ENCODE peak calls at places on chromosomes 3 and 15, in four cellular contexts. M, P, F and Z are unnamed samples.

GRCh38 chr3:132432639-132433038 is 15.3 kb downstream of the DNAJC13 start:
- DNase-seq in M (no peak), P (no peak), F (no peak), Z (no peak)

GRCh38 chr3:4716731-4717362 is 223.7 kb downstream of the ITPR1 start:
- DNase-seq in M (no peak), P (no peak), F (no peak), Z (no peak)

GRCh38 chr3:2517479-2518188 is 419.0 kb downstream of the CNTN4 start:
- DNase-seq in M (no peak), P (no peak), F (no peak), Z (no peak)

GRCh38 chr3:56467801-56468183 is 475 bp downstream of the ERC2 start:
- DNase-seq in M (no peak), P (no peak), F (peak), Z (no peak)

GRCh38 chr3:47985376-47985775 is 30.8 kb downstream of the MAP4 start:
- DNase-seq in M (no peak), P (no peak), F (no peak), Z (no peak)

GRCh38 chr3:64595253-64595694 is 92.5 kb downstream of the ADAMTS9 start:
- DNase-seq in M (no peak), P (no peak), F (no peak), Z (no peak)

GRCh38 chr3:107938128-107938527 is 152.7 kb downstream of the CD47 start:
- DNase-seq in M (no peak), P (no peak), F (peak), Z (no peak)

GRCh38 chr3:88596451-88596850 is 446.7 kb downstream of the C3orf38 start:
- DNase-seq in M (no peak), P (no peak), F (no peak), Z (no peak)

GRCh38 chr3:113268917-113269316 is 57.6 kb downstream of the BOC start:
- DNase-seq in M (no peak), P (no peak), F (no peak), Z (no peak)

GRCh38 chr3:89246326-89246725 is 138.9 kb downstream of the EPHA3 start:
- DNase-seq in M (no peak), P (no peak), F (peak), Z (no peak)

GRCh38 chr3:82474711-82475110 is 713.3 kb upstream of the GBE1 start:
- DNase-seq in M (no peak), P (no peak), F (no peak), Z (no peak)

GRCh38 chr3:150128126-150128525 is 157.4 kb upstream of the PFN2 start:
- DNase-seq in M (no peak), P (no peak), F (no peak), Z (no peak)

GRCh38 chr15:73717206-73717605 is 33.0 kb downstream of the CD276 start:
- DNase-seq in M (no peak), P (no peak), F (no peak), Z (no peak)

GRCh38 chr3:185069583-185070030 is 83.3 kb downstream of the C3orf70 start:
- DNase-seq in M (no peak), P (no peak), F (peak), Z (no peak)

GRCh38 chr3:182621435-182622240 is 171.7 kb upstream of the ATP11B start:
- DNase-seq in M (no peak), P (no peak), F (no peak), Z (no peak)

GRCh38 chr3:187743195-187744141 is 1.8 kb downstream of the BCL6 start:
- DNase-seq in M (no peak), P (peak), F (peak), Z (no peak)

GRCh38 chr3:146326875-146327543 is 76.1 kb upstream of the PLSCR4 start:
- DNase-seq in M (no peak), P (no peak), F (no peak), Z (no peak)

GRCh38 chr15:66142341-66142740 is 111.2 kb downstream of the MEGF11 start:
- DNase-seq in M (no peak), P (no peak), F (no peak), Z (no peak)

GRCh38 chr3:30231277-30232141 is 374.9 kb upstream of the TGFBR2 start:
- DNase-seq in M (no peak), P (no peak), F (no peak), Z (no peak)

GRCh38 chr3:138197058-138197457 is 10.0 kb downstream of the ARMC8 start:
- DNase-seq in M (no peak), P (no peak), F (peak), Z (no peak)

GRCh38 chr3:113867506-113867905 is 28.9 kb downstream of the GRAMD1C start:
- DNase-seq in M (no peak), P (no peak), F (no peak), Z (no peak)

GRCh38 chr15:43514241-43515057 is 3.0 kb upstream of the MAP1A start:
- DNase-seq in M (no peak), P (no peak), F (no peak), Z (no peak)

GRCh38 chr15:70508561-70509281 is 254.6 kb downstream of the UACA start:
- DNase-seq in M (no peak), P (peak), F (no peak), Z (peak)
- TF ChIP-seq CTCF in M (no peak), P (no peak), F (no peak), Z (peak)

DNA sequence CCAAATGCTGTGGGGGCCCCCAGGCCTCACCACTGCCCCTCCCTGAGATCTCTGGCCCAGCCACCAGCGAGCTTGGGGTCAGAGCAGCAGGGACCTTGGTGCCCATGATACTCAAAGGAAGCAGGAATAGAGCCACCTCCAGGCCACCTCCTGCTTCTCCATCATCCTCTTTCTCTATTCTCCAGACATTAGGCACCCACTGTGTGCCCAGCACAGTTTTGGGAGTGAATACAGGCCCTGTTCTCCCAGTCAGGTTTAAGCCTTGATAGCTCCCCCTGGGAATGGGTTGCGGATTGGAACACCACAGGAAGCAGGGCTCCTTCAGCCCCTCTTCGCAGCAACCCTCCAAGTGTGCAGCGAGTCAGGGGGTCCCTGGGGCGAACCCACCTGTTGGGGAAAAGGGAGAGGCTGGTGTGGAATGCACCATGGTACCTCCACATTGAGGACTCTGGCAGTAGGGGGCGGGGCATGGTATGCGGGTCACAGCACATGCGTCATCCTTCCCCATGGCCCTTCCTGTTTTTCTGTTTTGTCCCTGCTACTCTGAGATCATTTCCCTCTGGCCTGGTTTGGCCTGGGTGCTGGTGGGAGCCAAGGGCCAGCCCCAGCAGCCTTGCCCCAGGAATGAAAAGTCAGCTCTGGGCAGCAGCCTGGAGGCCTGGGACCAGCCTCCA is 14.2 kb upstream of the SEMA3B start:
- DNase-seq in M (no peak), P (peak), F (peak), Z (no peak)
- TF ChIP-seq CTCF in M (no peak), P (no peak), F (no peak), Z (no peak)

DNA sequence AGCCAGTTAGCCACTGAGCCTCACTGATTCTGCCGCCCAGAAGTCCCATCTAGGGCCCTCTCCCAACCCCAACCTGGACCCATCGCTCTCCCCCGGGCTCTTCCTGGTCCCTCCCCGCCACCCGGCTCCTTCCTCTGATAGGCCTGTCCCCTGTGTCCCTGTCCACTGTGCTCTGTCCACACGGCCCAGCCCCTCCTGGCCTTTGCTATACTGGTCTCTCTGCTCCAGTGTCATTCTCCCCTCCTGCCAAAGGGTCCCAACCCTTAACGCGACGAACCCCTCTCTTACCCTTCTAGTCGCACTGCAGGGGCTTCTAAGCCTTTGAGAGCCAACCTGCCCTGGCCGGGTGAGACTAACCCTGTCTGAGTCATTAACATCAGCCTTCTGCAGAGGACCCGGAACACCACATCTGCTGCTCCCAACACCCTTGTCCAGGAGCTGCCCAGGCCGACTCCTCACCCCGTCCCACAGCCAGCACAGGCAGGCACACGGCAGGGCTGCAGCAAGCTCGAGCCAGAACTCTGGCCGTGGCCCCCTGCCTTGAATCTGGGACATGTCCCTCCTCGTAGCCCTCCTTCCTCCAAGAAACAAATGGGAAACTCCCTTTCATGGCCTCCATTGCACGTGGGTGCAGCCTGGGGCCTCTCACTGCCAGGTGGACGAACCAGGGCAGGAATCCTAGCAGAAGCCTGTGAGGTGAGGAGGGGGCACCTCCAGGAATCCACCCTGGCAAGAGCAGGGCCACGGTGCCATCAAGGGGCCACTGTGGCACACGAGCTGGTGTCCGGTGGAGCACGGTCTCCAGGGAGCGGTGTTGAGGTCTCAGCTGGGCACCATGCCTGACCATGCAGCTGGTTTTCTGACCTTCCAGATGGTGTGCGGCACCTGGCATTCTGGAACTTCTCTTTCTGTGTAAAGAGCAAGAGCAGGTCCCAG is 140.9 kb upstream of the IQSEC1 start:
- DNase-seq in M (no peak), P (peak), F (no peak), Z (peak)
- TF ChIP-seq CTCF in M (no peak), P (no peak), F (no peak), Z (no peak)

DNA sequence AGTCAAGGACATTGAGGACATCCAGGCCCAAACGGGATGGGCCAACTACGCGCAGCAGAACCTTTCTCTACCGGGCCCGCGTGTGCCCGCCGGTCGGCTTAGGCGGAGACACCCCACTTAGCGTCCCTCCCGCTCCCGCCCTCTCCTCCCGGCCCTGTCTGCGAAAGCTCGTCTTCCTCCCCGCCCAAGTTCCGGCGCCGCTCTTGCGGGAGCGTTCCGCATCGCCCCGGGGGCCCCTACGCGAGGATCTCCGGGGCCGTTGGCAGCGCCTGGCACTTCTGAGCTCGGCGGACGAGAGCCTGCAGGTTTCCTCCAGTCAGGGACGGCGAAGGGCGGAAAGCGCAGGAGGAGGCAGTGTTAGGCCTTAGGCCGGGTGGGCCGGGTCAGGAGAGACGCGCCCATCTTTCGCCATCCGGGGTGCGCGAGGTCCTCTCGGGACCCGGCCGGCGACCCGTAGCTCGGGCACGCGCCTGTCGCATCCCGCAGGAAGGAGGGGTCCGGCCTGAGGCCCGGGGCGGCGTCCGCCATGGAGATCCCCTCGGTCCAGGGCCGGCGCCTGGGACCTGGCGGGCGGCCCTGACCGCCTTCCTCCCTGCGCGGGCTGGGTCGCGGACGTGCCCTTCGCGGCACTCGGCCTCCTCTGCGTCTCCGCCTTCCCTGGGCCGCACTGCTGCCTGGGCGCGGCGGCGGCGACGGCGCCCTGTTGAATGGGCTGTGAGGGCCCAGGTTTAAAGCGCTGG is at the start of gene FEM1B:
- DNase-seq in M (peak), P (peak), F (peak), Z (peak)
- TF ChIP-seq CTCF in M (no peak), P (peak), F (no peak), Z (peak)

GRCh38 chr3:155859859-155860258 is 5.6 kb upstream of the SLC33A1 start:
- DNase-seq in M (no peak), P (no peak), F (no peak), Z (no peak)
- TF ChIP-seq CTCF in M (peak), P (peak), F (no peak), Z (peak)

GRCh38 chr15:64193971-64194370 is 31.1 kb upstream of the PPIB start:
- DNase-seq in M (no peak), P (no peak), F (no peak), Z (no peak)
- TF ChIP-seq CTCF in M (no peak), P (no peak), F (no peak), Z (no peak)